ENCODE peak calls at places on chromosomes 13 and 19, in nine cellular contexts. B, W, K, N, S, T, U, D and H are unnamed samples.
A peak's percentile ranks its signal among the peaks of the same experiment; 100 is the strongest.

GRCh38 chr19:1446713-1447564 is 3.0 kb upstream of the APC2 start:
- DNase-seq in B (no peak), W (no peak), K (no peak), N (no peak), S (no peak), T (no peak), U (no peak), D (no peak), H (no peak)

GRCh38 chr13:47081850-47082249 is 185.0 kb upstream of the HTR2A start:
- DNase-seq in B (no peak), W (no peak), K (no peak), N (no peak), S (no peak), T (no peak), U (no peak), D (no peak), H (no peak)

GRCh38 chr19:16207490-16208025 is 9.8 kb downstream of the AP1M1 start:
- DNase-seq in B (no peak), W (no peak), K (peak; percentile 46), N (no peak), S (no peak), T (no peak), U (peak; percentile 29), D (no peak), H (no peak)

GRCh38 chr13:52968074-52968700 is 60.4 kb upstream of the OLFM4 start:
- DNase-seq in B (peak; percentile 48), W (peak; percentile 25), K (peak; percentile 78), N (peak; percentile 67), S (peak; percentile 80), T (peak; percentile 47), U (peak; percentile 71), D (peak; percentile 42), H (peak; percentile 52)

GRCh38 chr19:33248954-33249613 is 23.4 kb upstream of the SLC7A10 start:
- DNase-seq in B (no peak), W (no peak), K (no peak), N (no peak), S (no peak), T (no peak), U (no peak), D (no peak), H (no peak)

GRCh38 chr19:14318873-14319272 is 62.4 kb upstream of the ADGRE5 start:
- DNase-seq in B (no peak), W (no peak), K (no peak), N (no peak), S (no peak), T (no peak), U (no peak), D (no peak), H (no peak)

GRCh38 chr19:55336101-55336500 is 3.6 kb upstream of the KMT5C start:
- DNase-seq in B (no peak), W (no peak), K (no peak), N (no peak), S (no peak), T (no peak), U (no peak), D (no peak), H (no peak)

GRCh38 chr19:51511353-51511752 is 9.8 kb upstream of the SIGLEC12 start:
- DNase-seq in B (no peak), W (no peak), K (no peak), N (no peak), S (no peak), T (no peak), U (no peak), D (no peak), H (no peak)

GRCh38 chr19:42422092-42422575 is 5.1 kb downstream of the LIPE start:
- DNase-seq in B (no peak), W (no peak), K (no peak), N (no peak), S (no peak), T (no peak), U (no peak), D (no peak), H (no peak)

GRCh38 chr13:34076943-34077703 is 259.2 kb downstream of the RFC3 start:
- DNase-seq in B (no peak), W (no peak), K (no peak), N (peak; percentile 11), S (no peak), T (no peak), U (no peak), D (no peak), H (no peak)

GRCh38 chr19:7382694-7383093 is 34.0 kb downstream of the ARHGEF18 start:
- DNase-seq in B (no peak), W (no peak), K (no peak), N (no peak), S (no peak), T (no peak), U (no peak), D (no peak), H (no peak)

GRCh38 chr13:39676315-39676876 is 20.9 kb downstream of the COG6 start:
- DNase-seq in B (peak; percentile 28), W (no peak), K (no peak), N (no peak), S (no peak), T (peak; percentile 16), U (no peak), D (no peak), H (no peak)

GRCh38 chr13:78032132-78032531 is 113.5 kb upstream of the EDNRB start:
- DNase-seq in B (no peak), W (no peak), K (no peak), N (no peak), S (no peak), T (no peak), U (no peak), D (no peak), H (no peak)

GRCh38 chr13:46179576-46180368 is 2.2 kb downstream of the LCP1 start:
- DNase-seq in B (peak; percentile 74), W (peak; percentile 43), K (no peak), N (no peak), S (no peak), T (peak; percentile 80), U (no peak), D (no peak), H (peak; percentile 76)

GRCh38 chr13:27308941-27309340 is 38.3 kb downstream of the RASL11A start:
- DNase-seq in B (no peak), W (no peak), K (no peak), N (no peak), S (no peak), T (no peak), U (no peak), D (no peak), H (no peak)

GRCh38 chr13:48876289-48876688 is 99.4 kb upstream of the FNDC3A start:
- DNase-seq in B (no peak), W (no peak), K (no peak), N (no peak), S (no peak), T (no peak), U (no peak), D (no peak), H (no peak)

GRCh38 chr13:111267784-111268183 is 52.7 kb upstream of the TEX29 start:
- DNase-seq in B (no peak), W (no peak), K (no peak), N (no peak), S (no peak), T (no peak), U (no peak), D (no peak), H (no peak)

GRCh38 chr13:78657699-78658629 is 991 bp downstream of the OBI1 start:
- DNase-seq in B (no peak), W (no peak), K (no peak), N (peak; percentile 16), S (no peak), T (no peak), U (no peak), D (no peak), H (no peak)

GRCh38 chr19:45442927-45443461 is 19.3 kb upstream of the ERCC1 start:
- DNase-seq in B (no peak), W (no peak), K (peak; percentile 80), N (no peak), S (no peak), T (peak; percentile 33), U (no peak), D (no peak), H (peak; percentile 39)

GRCh38 chr19:32018014-32018413 is 327.4 kb upstream of the ZNF507 start:
- DNase-seq in B (no peak), W (no peak), K (peak; percentile 83), N (no peak), S (no peak), T (no peak), U (no peak), D (peak; percentile 52), H (no peak)

GRCh38 chr13:50757021-50757420 is 86.5 kb downstream of the DLEU7 start:
- DNase-seq in B (no peak), W (no peak), K (no peak), N (no peak), S (no peak), T (no peak), U (no peak), D (no peak), H (no peak)

GRCh38 chr13:29499766-29500165 is 95.7 kb downstream of the SLC7A1 start:
- DNase-seq in B (no peak), W (no peak), K (no peak), N (no peak), S (no peak), T (no peak), U (no peak), D (no peak), H (no peak)